ENCODE peak calls at places on chromosome 11, in nine cellular contexts. One of them, this sample, is unnamed.

GRCh38 chr11:13745165-13745564 is 76.7 kb downstream of the FAR1 start:
- DNase-seq in right cardiac atrium: no peak
- DNase-seq in CD4-positive, alpha-beta memory T cell: no peak
- DNase-seq in aorta: no peak
- DNase-seq in body of pancreas: no peak
- DNase-seq in effector memory CD4-positive, alpha-beta T cell: no peak
- DNase-seq in GM23248: peak
- DNase-seq in ovary: no peak
- DNase-seq in brain microvascular endothelial cell: no peak
- DNase-seq in this sample: no peak

GRCh38 chr11:119683783-119684182 is 45.2 kb downstream of the NECTIN1 start:
- DNase-seq in right cardiac atrium: no peak
- DNase-seq in CD4-positive, alpha-beta memory T cell: no peak
- DNase-seq in aorta: no peak
- DNase-seq in body of pancreas: peak
- DNase-seq in effector memory CD4-positive, alpha-beta T cell: no peak
- DNase-seq in GM23248: no peak
- DNase-seq in ovary: no peak
- DNase-seq in brain microvascular endothelial cell: no peak
- DNase-seq in this sample: no peak

GRCh38 chr11:31480930-31481329 is 28.5 kb downstream of the IMMP1L start:
- DNase-seq in right cardiac atrium: no peak
- DNase-seq in CD4-positive, alpha-beta memory T cell: no peak
- DNase-seq in aorta: no peak
- DNase-seq in body of pancreas: no peak
- DNase-seq in effector memory CD4-positive, alpha-beta T cell: no peak
- DNase-seq in GM23248: no peak
- DNase-seq in ovary: no peak
- DNase-seq in brain microvascular endothelial cell: no peak
- DNase-seq in this sample: no peak

GRCh38 chr11:108142304-108142703 is 20.9 kb downstream of the ACAT1 start:
- DNase-seq in right cardiac atrium: no peak
- DNase-seq in CD4-positive, alpha-beta memory T cell: no peak
- DNase-seq in aorta: no peak
- DNase-seq in body of pancreas: peak
- DNase-seq in effector memory CD4-positive, alpha-beta T cell: no peak
- DNase-seq in GM23248: no peak
- DNase-seq in ovary: no peak
- DNase-seq in brain microvascular endothelial cell: no peak
- DNase-seq in this sample: no peak

GRCh38 chr11:47566166-47566546 is 757 bp downstream of the PTPMT1 start:
- DNase-seq in right cardiac atrium: no peak
- DNase-seq in CD4-positive, alpha-beta memory T cell: no peak
- DNase-seq in aorta: no peak
- DNase-seq in body of pancreas: no peak
- DNase-seq in effector memory CD4-positive, alpha-beta T cell: no peak
- DNase-seq in GM23248: peak
- DNase-seq in ovary: no peak
- DNase-seq in brain microvascular endothelial cell: no peak
- DNase-seq in this sample: no peak

GRCh38 chr11:88538088-88538487 is 200.6 kb upstream of the CTSC start:
- DNase-seq in right cardiac atrium: no peak
- DNase-seq in CD4-positive, alpha-beta memory T cell: no peak
- DNase-seq in aorta: no peak
- DNase-seq in body of pancreas: no peak
- DNase-seq in effector memory CD4-positive, alpha-beta T cell: no peak
- DNase-seq in GM23248: peak
- DNase-seq in ovary: no peak
- DNase-seq in brain microvascular endothelial cell: no peak
- DNase-seq in this sample: no peak

GRCh38 chr11:43837879-43838278 is 42.8 kb upstream of the ALKBH3 start:
- DNase-seq in right cardiac atrium: no peak
- DNase-seq in CD4-positive, alpha-beta memory T cell: no peak
- DNase-seq in aorta: no peak
- DNase-seq in body of pancreas: no peak
- DNase-seq in effector memory CD4-positive, alpha-beta T cell: no peak
- DNase-seq in GM23248: peak
- DNase-seq in ovary: no peak
- DNase-seq in brain microvascular endothelial cell: no peak
- DNase-seq in this sample: no peak

GRCh38 chr11:36455658-36456111 is 54.4 kb downstream of the TRAF6 start:
- DNase-seq in right cardiac atrium: peak
- DNase-seq in CD4-positive, alpha-beta memory T cell: no peak
- DNase-seq in aorta: peak
- DNase-seq in body of pancreas: peak
- DNase-seq in effector memory CD4-positive, alpha-beta T cell: no peak
- DNase-seq in GM23248: peak
- DNase-seq in ovary: peak
- DNase-seq in brain microvascular endothelial cell: peak
- DNase-seq in this sample: peak

GRCh38 chr11:10638285-10638684 is 55.3 kb downstream of the IRAG1 start:
- DNase-seq in right cardiac atrium: no peak
- DNase-seq in CD4-positive, alpha-beta memory T cell: no peak
- DNase-seq in aorta: no peak
- DNase-seq in body of pancreas: no peak
- DNase-seq in effector memory CD4-positive, alpha-beta T cell: no peak
- DNase-seq in GM23248: peak
- DNase-seq in ovary: no peak
- DNase-seq in brain microvascular endothelial cell: no peak
- DNase-seq in this sample: no peak

GRCh38 chr11:128021304-128022006 is 565.9 kb downstream of the ETS1 start:
- DNase-seq in right cardiac atrium: no peak
- DNase-seq in CD4-positive, alpha-beta memory T cell: peak
- DNase-seq in aorta: no peak
- DNase-seq in body of pancreas: no peak
- DNase-seq in effector memory CD4-positive, alpha-beta T cell: no peak
- DNase-seq in GM23248: peak
- DNase-seq in ovary: no peak
- DNase-seq in brain microvascular endothelial cell: no peak
- DNase-seq in this sample: peak

GRCh38 chr11:134244593-134244992 is 8.6 kb downstream of the THYN1 start:
- DNase-seq in right cardiac atrium: no peak
- DNase-seq in CD4-positive, alpha-beta memory T cell: no peak
- DNase-seq in aorta: no peak
- DNase-seq in body of pancreas: no peak
- DNase-seq in effector memory CD4-positive, alpha-beta T cell: no peak
- DNase-seq in GM23248: peak
- DNase-seq in ovary: no peak
- DNase-seq in brain microvascular endothelial cell: no peak
- DNase-seq in this sample: no peak

GRCh38 chr11:104148074-104148473 is 15.9 kb downstream of the PDGFD start:
- DNase-seq in right cardiac atrium: no peak
- DNase-seq in CD4-positive, alpha-beta memory T cell: no peak
- DNase-seq in aorta: no peak
- DNase-seq in body of pancreas: no peak
- DNase-seq in effector memory CD4-positive, alpha-beta T cell: no peak
- DNase-seq in GM23248: peak
- DNase-seq in ovary: no peak
- DNase-seq in brain microvascular endothelial cell: peak
- DNase-seq in this sample: no peak

GRCh38 chr11:73223998-73224730 is 6.1 kb downstream of the P2RY2 start:
- DNase-seq in right cardiac atrium: no peak
- DNase-seq in CD4-positive, alpha-beta memory T cell: no peak
- DNase-seq in aorta: peak
- DNase-seq in body of pancreas: no peak
- DNase-seq in effector memory CD4-positive, alpha-beta T cell: no peak
- DNase-seq in GM23248: no peak
- DNase-seq in ovary: no peak
- DNase-seq in brain microvascular endothelial cell: no peak
- DNase-seq in this sample: no peak

GRCh38 chr11:96242191-96242845 is 100.7 kb downstream of the MAML2 start:
- DNase-seq in right cardiac atrium: no peak
- DNase-seq in CD4-positive, alpha-beta memory T cell: no peak
- DNase-seq in aorta: no peak
- DNase-seq in body of pancreas: no peak
- DNase-seq in effector memory CD4-positive, alpha-beta T cell: no peak
- DNase-seq in GM23248: peak
- DNase-seq in ovary: no peak
- DNase-seq in brain microvascular endothelial cell: no peak
- DNase-seq in this sample: no peak

GRCh38 chr11:65492637-65493366 is 6.0 kb upstream of the MALAT1 start:
- DNase-seq in right cardiac atrium: peak
- DNase-seq in CD4-positive, alpha-beta memory T cell: peak
- DNase-seq in aorta: peak
- DNase-seq in body of pancreas: peak
- DNase-seq in effector memory CD4-positive, alpha-beta T cell: no peak
- DNase-seq in GM23248: peak
- DNase-seq in ovary: peak
- DNase-seq in brain microvascular endothelial cell: peak
- DNase-seq in this sample: no peak

GRCh38 chr11:44598831-44599230 is 33.4 kb downstream of the CD82 start:
- DNase-seq in right cardiac atrium: no peak
- DNase-seq in CD4-positive, alpha-beta memory T cell: no peak
- DNase-seq in aorta: no peak
- DNase-seq in body of pancreas: no peak
- DNase-seq in effector memory CD4-positive, alpha-beta T cell: no peak
- DNase-seq in GM23248: no peak
- DNase-seq in ovary: no peak
- DNase-seq in brain microvascular endothelial cell: no peak
- DNase-seq in this sample: no peak

DNA sequence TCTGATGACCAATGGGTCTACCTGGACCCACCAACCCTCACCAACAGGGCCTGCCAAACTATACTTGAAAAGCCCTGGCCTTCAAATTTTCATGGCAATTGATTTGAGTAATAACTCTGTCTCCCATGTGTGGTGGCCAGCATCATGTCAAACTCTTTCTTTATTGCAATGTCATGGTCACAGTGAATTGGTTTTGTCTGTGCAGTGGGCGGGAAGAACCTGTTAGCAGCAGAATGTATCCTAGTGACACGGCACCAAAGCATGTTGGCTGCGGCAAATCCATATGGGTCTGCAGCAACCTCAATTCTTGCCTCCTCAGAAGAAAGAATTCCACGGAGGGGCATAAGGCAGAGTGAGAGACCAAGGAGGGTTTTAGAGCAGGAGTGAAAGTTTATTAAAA is 19.6 kb upstream of the TMEM123 start:
- DNase-seq in right cardiac atrium: no peak
- DNase-seq in CD4-positive, alpha-beta memory T cell: no peak
- DNase-seq in aorta: no peak
- DNase-seq in body of pancreas: no peak
- DNase-seq in effector memory CD4-positive, alpha-beta T cell: no peak
- DNase-seq in GM23248: no peak
- DNase-seq in ovary: no peak
- DNase-seq in brain microvascular endothelial cell: no peak
- DNase-seq in this sample: no peak
- H3K27ac ChIP-seq in right cardiac atrium: no peak
- H3K27ac ChIP-seq in CD4-positive, alpha-beta memory T cell: no peak
- H3K27ac ChIP-seq in aorta: no peak
- H3K27ac ChIP-seq in body of pancreas: no peak
- H3K27ac ChIP-seq in effector memory CD4-positive, alpha-beta T cell: no peak
- H3K27ac ChIP-seq in GM23248: no peak
- H3K27ac ChIP-seq in ovary: no peak
- H3K27ac ChIP-seq in brain microvascular endothelial cell: no peak
- H3K27ac ChIP-seq in this sample: no peak

GRCh38 chr11:6681949-6682348 is 1.2 kb downstream of the MRPL17 start:
- DNase-seq in right cardiac atrium: no peak
- DNase-seq in CD4-positive, alpha-beta memory T cell: no peak
- DNase-seq in aorta: no peak
- DNase-seq in body of pancreas: peak
- DNase-seq in effector memory CD4-positive, alpha-beta T cell: no peak
- DNase-seq in GM23248: peak
- DNase-seq in ovary: no peak
- DNase-seq in brain microvascular endothelial cell: peak
- DNase-seq in this sample: no peak
- H3K27ac ChIP-seq in right cardiac atrium: no peak
- H3K27ac ChIP-seq in CD4-positive, alpha-beta memory T cell: peak
- H3K27ac ChIP-seq in aorta: no peak
- H3K27ac ChIP-seq in body of pancreas: no peak
- H3K27ac ChIP-seq in effector memory CD4-positive, alpha-beta T cell: no peak
- H3K27ac ChIP-seq in GM23248: peak
- H3K27ac ChIP-seq in ovary: no peak
- H3K27ac ChIP-seq in brain microvascular endothelial cell: no peak
- H3K27ac ChIP-seq in this sample: no peak

GRCh38 chr11:81975261-81975900 is 758.3 kb downstream of the FAM181B start:
- DNase-seq in right cardiac atrium: no peak
- DNase-seq in CD4-positive, alpha-beta memory T cell: no peak
- DNase-seq in aorta: no peak
- DNase-seq in body of pancreas: no peak
- DNase-seq in effector memory CD4-positive, alpha-beta T cell: no peak
- DNase-seq in GM23248: peak
- DNase-seq in ovary: no peak
- DNase-seq in brain microvascular endothelial cell: no peak
- DNase-seq in this sample: no peak
- H3K27ac ChIP-seq in right cardiac atrium: no peak
- H3K27ac ChIP-seq in CD4-positive, alpha-beta memory T cell: no peak
- H3K27ac ChIP-seq in aorta: no peak
- H3K27ac ChIP-seq in body of pancreas: no peak
- H3K27ac ChIP-seq in effector memory CD4-positive, alpha-beta T cell: no peak
- H3K27ac ChIP-seq in GM23248: no peak
- H3K27ac ChIP-seq in ovary: no peak
- H3K27ac ChIP-seq in brain microvascular endothelial cell: no peak
- H3K27ac ChIP-seq in this sample: no peak

GRCh38 chr11:102192349-102193066 is 82.3 kb downstream of the YAP1 start:
- DNase-seq in right cardiac atrium: no peak
- DNase-seq in CD4-positive, alpha-beta memory T cell: no peak
- DNase-seq in aorta: no peak
- DNase-seq in body of pancreas: no peak
- DNase-seq in effector memory CD4-positive, alpha-beta T cell: no peak
- DNase-seq in GM23248: no peak
- DNase-seq in ovary: no peak
- DNase-seq in brain microvascular endothelial cell: no peak
- DNase-seq in this sample: no peak

GRCh38 chr11:102196816-102197215 is 86.6 kb downstream of the YAP1 start:
- DNase-seq in right cardiac atrium: no peak
- DNase-seq in CD4-positive, alpha-beta memory T cell: no peak
- DNase-seq in aorta: no peak
- DNase-seq in body of pancreas: no peak
- DNase-seq in effector memory CD4-positive, alpha-beta T cell: no peak
- DNase-seq in GM23248: peak
- DNase-seq in ovary: no peak
- DNase-seq in brain microvascular endothelial cell: no peak
- DNase-seq in this sample: no peak

GRCh38 chr11:102196351-102196750 is 86.1 kb downstream of the YAP1 start:
- DNase-seq in right cardiac atrium: no peak
- DNase-seq in CD4-positive, alpha-beta memory T cell: no peak
- DNase-seq in aorta: no peak
- DNase-seq in body of pancreas: no peak
- DNase-seq in effector memory CD4-positive, alpha-beta T cell: no peak
- DNase-seq in GM23248: no peak
- DNase-seq in ovary: no peak
- DNase-seq in brain microvascular endothelial cell: no peak
- DNase-seq in this sample: no peak

GRCh38 chr11:102194257-102194656 is 84.0 kb downstream of the YAP1 start:
- DNase-seq in right cardiac atrium: no peak
- DNase-seq in CD4-positive, alpha-beta memory T cell: no peak
- DNase-seq in aorta: no peak
- DNase-seq in body of pancreas: no peak
- DNase-seq in effector memory CD4-positive, alpha-beta T cell: no peak
- DNase-seq in GM23248: peak
- DNase-seq in ovary: no peak
- DNase-seq in brain microvascular endothelial cell: no peak
- DNase-seq in this sample: no peak

GRCh38 chr11:102194983-102195382 is 84.7 kb downstream of the YAP1 start:
- DNase-seq in right cardiac atrium: no peak
- DNase-seq in CD4-positive, alpha-beta memory T cell: no peak
- DNase-seq in aorta: no peak
- DNase-seq in body of pancreas: no peak
- DNase-seq in effector memory CD4-positive, alpha-beta T cell: no peak
- DNase-seq in GM23248: no peak
- DNase-seq in ovary: no peak
- DNase-seq in brain microvascular endothelial cell: no peak
- DNase-seq in this sample: no peak
- H3K27ac ChIP-seq in right cardiac atrium: no peak
- H3K27ac ChIP-seq in CD4-positive, alpha-beta memory T cell: no peak
- H3K27ac ChIP-seq in aorta: peak
- H3K27ac ChIP-seq in body of pancreas: no peak
- H3K27ac ChIP-seq in effector memory CD4-positive, alpha-beta T cell: no peak
- H3K27ac ChIP-seq in GM23248: no peak
- H3K27ac ChIP-seq in ovary: no peak
- H3K27ac ChIP-seq in brain microvascular endothelial cell: no peak
- H3K27ac ChIP-seq in this sample: peak

This sample was measured in neuronal stem cell.